ENCODE peak calls at places on chromosome 4, in seven cellular contexts. One of them, this sample, is unnamed.

GRCh38 chr4:10115271-10115656 is 1.3 kb downstream of the WDR1 start:
- DNase-seq in PC-3: peak
- DNase-seq in NCI-H510A treated with DMSO at 0.1 percent for 48 hours: no peak
- DNase-seq in activated CD4-positive, CD25-positive, alpha-beta regulatory T cell treated with anti-CD3 and anti-CD28 coated beads, Interleukin-2, amount 50 U/mL, for 72 hours: no peak
- DNase-seq in AG09309: no peak
- DNase-seq in activated CD4-positive, alpha-beta T cell treated with anti-CD3 and anti-CD28 coated beads, Interleukin-2, amount 50 U/mL, for 1 hour: no peak
- DNase-seq in stimulated activated CD4-positive, alpha-beta T cell treated with anti-CD3 and anti-CD28 coated beads, Interleukin-2, amount 100 ng/mL, for 48 hours: no peak
- DNase-seq in this sample: no peak

GRCh38 chr4:103098746-103099421 is 750 bp downstream of the BDH2 start:
- DNase-seq in PC-3: no peak
- DNase-seq in NCI-H510A treated with DMSO at 0.1 percent for 48 hours: no peak
- DNase-seq in activated CD4-positive, CD25-positive, alpha-beta regulatory T cell treated with anti-CD3 and anti-CD28 coated beads, Interleukin-2, amount 50 U/mL, for 72 hours: no peak
- DNase-seq in AG09309: no peak
- DNase-seq in activated CD4-positive, alpha-beta T cell treated with anti-CD3 and anti-CD28 coated beads, Interleukin-2, amount 50 U/mL, for 1 hour: no peak
- DNase-seq in stimulated activated CD4-positive, alpha-beta T cell treated with anti-CD3 and anti-CD28 coated beads, Interleukin-2, amount 100 ng/mL, for 48 hours: no peak
- DNase-seq in this sample: no peak

GRCh38 chr4:11428701-11429571 is at the start of gene HS3ST1:
- DNase-seq in PC-3: peak
- DNase-seq in NCI-H510A treated with DMSO at 0.1 percent for 48 hours: peak
- DNase-seq in activated CD4-positive, CD25-positive, alpha-beta regulatory T cell treated with anti-CD3 and anti-CD28 coated beads, Interleukin-2, amount 50 U/mL, for 72 hours: peak
- DNase-seq in AG09309: no peak
- DNase-seq in activated CD4-positive, alpha-beta T cell treated with anti-CD3 and anti-CD28 coated beads, Interleukin-2, amount 50 U/mL, for 1 hour: peak
- DNase-seq in stimulated activated CD4-positive, alpha-beta T cell treated with anti-CD3 and anti-CD28 coated beads, Interleukin-2, amount 100 ng/mL, for 48 hours: peak
- DNase-seq in this sample: peak

GRCh38 chr4:158535130-158535614 is 13.5 kb downstream of the RXFP1 start:
- DNase-seq in PC-3: peak
- DNase-seq in NCI-H510A treated with DMSO at 0.1 percent for 48 hours: no peak
- DNase-seq in activated CD4-positive, CD25-positive, alpha-beta regulatory T cell treated with anti-CD3 and anti-CD28 coated beads, Interleukin-2, amount 50 U/mL, for 72 hours: no peak
- DNase-seq in AG09309: peak
- DNase-seq in activated CD4-positive, alpha-beta T cell treated with anti-CD3 and anti-CD28 coated beads, Interleukin-2, amount 50 U/mL, for 1 hour: no peak
- DNase-seq in stimulated activated CD4-positive, alpha-beta T cell treated with anti-CD3 and anti-CD28 coated beads, Interleukin-2, amount 100 ng/mL, for 48 hours: no peak
- DNase-seq in this sample: no peak

GRCh38 chr4:10456270-10457254 is 664 bp downstream of the ZNF518B start:
- DNase-seq in PC-3: peak
- DNase-seq in NCI-H510A treated with DMSO at 0.1 percent for 48 hours: peak
- DNase-seq in activated CD4-positive, CD25-positive, alpha-beta regulatory T cell treated with anti-CD3 and anti-CD28 coated beads, Interleukin-2, amount 50 U/mL, for 72 hours: peak
- DNase-seq in AG09309: no peak
- DNase-seq in activated CD4-positive, alpha-beta T cell treated with anti-CD3 and anti-CD28 coated beads, Interleukin-2, amount 50 U/mL, for 1 hour: peak
- DNase-seq in stimulated activated CD4-positive, alpha-beta T cell treated with anti-CD3 and anti-CD28 coated beads, Interleukin-2, amount 100 ng/mL, for 48 hours: no peak
- DNase-seq in this sample: peak

GRCh38 chr4:173878701-173879100 is 348.7 kb upstream of the HAND2 start:
- DNase-seq in PC-3: no peak
- DNase-seq in NCI-H510A treated with DMSO at 0.1 percent for 48 hours: no peak
- DNase-seq in activated CD4-positive, CD25-positive, alpha-beta regulatory T cell treated with anti-CD3 and anti-CD28 coated beads, Interleukin-2, amount 50 U/mL, for 72 hours: no peak
- DNase-seq in AG09309: no peak
- DNase-seq in activated CD4-positive, alpha-beta T cell treated with anti-CD3 and anti-CD28 coated beads, Interleukin-2, amount 50 U/mL, for 1 hour: no peak
- DNase-seq in stimulated activated CD4-positive, alpha-beta T cell treated with anti-CD3 and anti-CD28 coated beads, Interleukin-2, amount 100 ng/mL, for 48 hours: no peak
- DNase-seq in this sample: no peak

GRCh38 chr4:56654238-56654632 is 26.9 kb downstream of the HOPX start:
- DNase-seq in PC-3: peak
- DNase-seq in NCI-H510A treated with DMSO at 0.1 percent for 48 hours: no peak
- DNase-seq in activated CD4-positive, CD25-positive, alpha-beta regulatory T cell treated with anti-CD3 and anti-CD28 coated beads, Interleukin-2, amount 50 U/mL, for 72 hours: no peak
- DNase-seq in AG09309: no peak
- DNase-seq in activated CD4-positive, alpha-beta T cell treated with anti-CD3 and anti-CD28 coated beads, Interleukin-2, amount 50 U/mL, for 1 hour: no peak
- DNase-seq in stimulated activated CD4-positive, alpha-beta T cell treated with anti-CD3 and anti-CD28 coated beads, Interleukin-2, amount 100 ng/mL, for 48 hours: no peak
- DNase-seq in this sample: no peak

GRCh38 chr4:111454961-111455360 is 690.3 kb upstream of the FAM241A start:
- DNase-seq in PC-3: no peak
- DNase-seq in NCI-H510A treated with DMSO at 0.1 percent for 48 hours: no peak
- DNase-seq in activated CD4-positive, CD25-positive, alpha-beta regulatory T cell treated with anti-CD3 and anti-CD28 coated beads, Interleukin-2, amount 50 U/mL, for 72 hours: no peak
- DNase-seq in AG09309: no peak
- DNase-seq in activated CD4-positive, alpha-beta T cell treated with anti-CD3 and anti-CD28 coated beads, Interleukin-2, amount 50 U/mL, for 1 hour: no peak
- DNase-seq in stimulated activated CD4-positive, alpha-beta T cell treated with anti-CD3 and anti-CD28 coated beads, Interleukin-2, amount 100 ng/mL, for 48 hours: no peak
- DNase-seq in this sample: no peak

GRCh38 chr4:15891312-15891711 is 47.2 kb downstream of the FGFBP1 start:
- DNase-seq in PC-3: no peak
- DNase-seq in NCI-H510A treated with DMSO at 0.1 percent for 48 hours: no peak
- DNase-seq in activated CD4-positive, CD25-positive, alpha-beta regulatory T cell treated with anti-CD3 and anti-CD28 coated beads, Interleukin-2, amount 50 U/mL, for 72 hours: no peak
- DNase-seq in AG09309: no peak
- DNase-seq in activated CD4-positive, alpha-beta T cell treated with anti-CD3 and anti-CD28 coated beads, Interleukin-2, amount 50 U/mL, for 1 hour: no peak
- DNase-seq in stimulated activated CD4-positive, alpha-beta T cell treated with anti-CD3 and anti-CD28 coated beads, Interleukin-2, amount 100 ng/mL, for 48 hours: no peak
- DNase-seq in this sample: no peak

GRCh38 chr4:79913581-79913980 is 159.4 kb downstream of the ANTXR2 start:
- DNase-seq in PC-3: no peak
- DNase-seq in NCI-H510A treated with DMSO at 0.1 percent for 48 hours: no peak
- DNase-seq in activated CD4-positive, CD25-positive, alpha-beta regulatory T cell treated with anti-CD3 and anti-CD28 coated beads, Interleukin-2, amount 50 U/mL, for 72 hours: no peak
- DNase-seq in AG09309: peak
- DNase-seq in activated CD4-positive, alpha-beta T cell treated with anti-CD3 and anti-CD28 coated beads, Interleukin-2, amount 50 U/mL, for 1 hour: no peak
- DNase-seq in stimulated activated CD4-positive, alpha-beta T cell treated with anti-CD3 and anti-CD28 coated beads, Interleukin-2, amount 100 ng/mL, for 48 hours: no peak
- DNase-seq in this sample: no peak

GRCh38 chr4:139167774-139168444 is 9.1 kb downstream of the ELF2 start:
- DNase-seq in PC-3: peak
- DNase-seq in NCI-H510A treated with DMSO at 0.1 percent for 48 hours: peak
- DNase-seq in activated CD4-positive, CD25-positive, alpha-beta regulatory T cell treated with anti-CD3 and anti-CD28 coated beads, Interleukin-2, amount 50 U/mL, for 72 hours: no peak
- DNase-seq in AG09309: no peak
- DNase-seq in activated CD4-positive, alpha-beta T cell treated with anti-CD3 and anti-CD28 coated beads, Interleukin-2, amount 50 U/mL, for 1 hour: no peak
- DNase-seq in stimulated activated CD4-positive, alpha-beta T cell treated with anti-CD3 and anti-CD28 coated beads, Interleukin-2, amount 100 ng/mL, for 48 hours: no peak
- DNase-seq in this sample: peak

GRCh38 chr4:159298502-159298901 is 195.6 kb downstream of the RAPGEF2 start:
- DNase-seq in PC-3: no peak
- DNase-seq in NCI-H510A treated with DMSO at 0.1 percent for 48 hours: no peak
- DNase-seq in activated CD4-positive, CD25-positive, alpha-beta regulatory T cell treated with anti-CD3 and anti-CD28 coated beads, Interleukin-2, amount 50 U/mL, for 72 hours: no peak
- DNase-seq in AG09309: peak
- DNase-seq in activated CD4-positive, alpha-beta T cell treated with anti-CD3 and anti-CD28 coated beads, Interleukin-2, amount 50 U/mL, for 1 hour: no peak
- DNase-seq in stimulated activated CD4-positive, alpha-beta T cell treated with anti-CD3 and anti-CD28 coated beads, Interleukin-2, amount 100 ng/mL, for 48 hours: no peak
- DNase-seq in this sample: no peak

GRCh38 chr4:4394644-4395043 is 7.7 kb downstream of the NSG1 start:
- DNase-seq in PC-3: peak
- DNase-seq in NCI-H510A treated with DMSO at 0.1 percent for 48 hours: no peak
- DNase-seq in activated CD4-positive, CD25-positive, alpha-beta regulatory T cell treated with anti-CD3 and anti-CD28 coated beads, Interleukin-2, amount 50 U/mL, for 72 hours: no peak
- DNase-seq in AG09309: no peak
- DNase-seq in activated CD4-positive, alpha-beta T cell treated with anti-CD3 and anti-CD28 coated beads, Interleukin-2, amount 50 U/mL, for 1 hour: no peak
- DNase-seq in stimulated activated CD4-positive, alpha-beta T cell treated with anti-CD3 and anti-CD28 coated beads, Interleukin-2, amount 100 ng/mL, for 48 hours: no peak
- DNase-seq in this sample: no peak

GRCh38 chr4:10123227-10124101 is 6.9 kb upstream of the WDR1 start:
- DNase-seq in PC-3: no peak
- DNase-seq in NCI-H510A treated with DMSO at 0.1 percent for 48 hours: peak
- DNase-seq in activated CD4-positive, CD25-positive, alpha-beta regulatory T cell treated with anti-CD3 and anti-CD28 coated beads, Interleukin-2, amount 50 U/mL, for 72 hours: no peak
- DNase-seq in AG09309: no peak
- DNase-seq in activated CD4-positive, alpha-beta T cell treated with anti-CD3 and anti-CD28 coated beads, Interleukin-2, amount 50 U/mL, for 1 hour: no peak
- DNase-seq in stimulated activated CD4-positive, alpha-beta T cell treated with anti-CD3 and anti-CD28 coated beads, Interleukin-2, amount 100 ng/mL, for 48 hours: no peak
- DNase-seq in this sample: no peak

GRCh38 chr4:1879491-1879890 is 8.3 kb downstream of the NSD2 start:
- DNase-seq in PC-3: no peak
- DNase-seq in NCI-H510A treated with DMSO at 0.1 percent for 48 hours: no peak
- DNase-seq in activated CD4-positive, CD25-positive, alpha-beta regulatory T cell treated with anti-CD3 and anti-CD28 coated beads, Interleukin-2, amount 50 U/mL, for 72 hours: no peak
- DNase-seq in AG09309: no peak
- DNase-seq in activated CD4-positive, alpha-beta T cell treated with anti-CD3 and anti-CD28 coated beads, Interleukin-2, amount 50 U/mL, for 1 hour: no peak
- DNase-seq in stimulated activated CD4-positive, alpha-beta T cell treated with anti-CD3 and anti-CD28 coated beads, Interleukin-2, amount 100 ng/mL, for 48 hours: no peak
- DNase-seq in this sample: no peak

GRCh38 chr4:79284893-79285292 is 41.0 kb downstream of the NAA11 start:
- DNase-seq in PC-3: no peak
- DNase-seq in NCI-H510A treated with DMSO at 0.1 percent for 48 hours: no peak
- DNase-seq in activated CD4-positive, CD25-positive, alpha-beta regulatory T cell treated with anti-CD3 and anti-CD28 coated beads, Interleukin-2, amount 50 U/mL, for 72 hours: no peak
- DNase-seq in AG09309: no peak
- DNase-seq in activated CD4-positive, alpha-beta T cell treated with anti-CD3 and anti-CD28 coated beads, Interleukin-2, amount 50 U/mL, for 1 hour: no peak
- DNase-seq in stimulated activated CD4-positive, alpha-beta T cell treated with anti-CD3 and anti-CD28 coated beads, Interleukin-2, amount 100 ng/mL, for 48 hours: no peak
- DNase-seq in this sample: no peak